ENCODE peak calls at places on chromosomes 7 and 10, in four cellular contexts. D is CD4-positive, alpha-beta T cell; M is heart right ventricle; Z is fibroblast of lung. O is an unnamed sample.

GRCh38 chr10:14749051-14749809 is 25.5 kb downstream of the FAM107B start:
- DNase-seq in D (no peak), M (peak; percentile 34), Z (no peak), O (no peak)

GRCh38 chr7:70569335-70569819 is 562.6 kb upstream of the GALNT17 start:
- DNase-seq in D (no peak), M (no peak), Z (peak; percentile 84), O (no peak)

GRCh38 chr7:27802977-27803376 is 63.0 kb downstream of the TAX1BP1 start:
- DNase-seq in D (no peak), M (no peak), Z (no peak), O (no peak)

GRCh38 chr10:100006241-100006886 is 3.4 kb downstream of the DNMBP start:
- DNase-seq in D (no peak), M (no peak), Z (peak; percentile 98), O (no peak)

GRCh38 chr7:55108818-55109217 is 90.0 kb downstream of the EGFR start:
- DNase-seq in D (no peak), M (no peak), Z (no peak), O (no peak)

GRCh38 chr7:33674804-33675411 is 230.4 kb upstream of the BMPER start:
- DNase-seq in D (no peak), M (no peak), Z (no peak), O (no peak)

GRCh38 chr10:69486922-69487730 is 35.9 kb downstream of the TSPAN15 start:
- DNase-seq in D (no peak), M (no peak), Z (no peak), O (no peak)

GRCh38 chr10:89555688-89556445 is 20.5 kb upstream of the SLC16A12 start:
- DNase-seq in D (no peak), M (no peak), Z (peak; percentile 49), O (no peak)

GRCh38 chr7:122652851-122653250 is 46.1 kb downstream of the RNF133 start:
- DNase-seq in D (no peak), M (no peak), Z (no peak), O (no peak)

GRCh38 chr7:70681847-70682350 is 450.0 kb upstream of the GALNT17 start:
- DNase-seq in D (no peak), M (no peak), Z (no peak), O (no peak)

GRCh38 chr7:157854066-157854891 is 517.5 kb downstream of the DNAJB6 start:
- DNase-seq in D (no peak), M (peak; percentile 52), Z (no peak), O (no peak)

GRCh38 chr10:113007821-113008220 is 57.8 kb downstream of the TCF7L2 start:
- DNase-seq in D (no peak), M (no peak), Z (no peak), O (no peak)

GRCh38 chr10:118850418-118851061 is 95.8 kb upstream of the CACUL1 start:
- DNase-seq in D (peak; percentile 37), M (peak; percentile 43), Z (peak; percentile 32), O (no peak)

GRCh38 chr10:29276251-29276850 is 12.5 kb upstream of the LYZL1 start:
- DNase-seq in D (no peak), M (no peak), Z (no peak), O (no peak)

GRCh38 chr7:150956395-150957118 is 21.6 kb downstream of the KCNH2 start:
- DNase-seq in D (no peak), M (no peak), Z (no peak), O (no peak)

GRCh38 chr10:93039721-93040120 is 20.9 kb upstream of the CYP26C1 start:
- DNase-seq in D (no peak), M (no peak), Z (peak; percentile 25), O (no peak)

DNA sequence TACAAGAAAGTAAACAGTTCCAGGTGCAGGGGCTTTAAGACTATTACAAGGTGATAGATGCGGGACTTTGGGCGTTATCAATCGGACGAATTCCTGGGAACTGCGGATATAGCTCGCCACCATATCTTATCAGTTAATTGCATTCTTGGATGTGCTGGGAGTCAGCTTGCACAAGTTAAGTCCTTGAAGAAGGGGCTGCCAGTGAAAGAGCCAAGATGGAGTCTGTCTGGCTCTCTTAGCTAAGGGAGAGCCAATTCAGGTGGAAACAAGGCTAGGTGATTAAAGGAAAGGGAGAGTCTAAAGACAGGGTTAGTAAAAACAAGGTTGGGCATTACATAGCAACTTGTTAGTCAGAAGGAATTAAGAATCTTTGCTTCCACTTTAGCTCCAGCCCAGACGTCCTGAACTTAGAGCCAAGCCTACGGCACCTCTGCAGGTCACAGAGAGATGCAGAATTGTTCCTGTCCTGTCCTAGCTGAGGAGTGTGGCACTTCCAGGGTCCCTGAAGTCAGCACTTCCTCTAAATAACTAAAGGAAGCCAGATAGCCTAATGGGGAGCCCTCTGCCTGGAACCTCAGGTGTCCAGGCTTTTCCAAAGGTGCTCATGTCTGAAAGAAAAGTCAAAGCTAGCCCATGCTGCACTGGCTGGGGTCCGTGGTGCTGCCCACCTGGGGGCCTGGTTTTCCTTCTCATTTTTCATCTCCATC is 17.3 kb downstream of the ZC3HAV1 start:
- DNase-seq in D (no peak), M (no peak), Z (no peak), O (no peak)
- H3K27ac ChIP-seq in D (peak overlapping the region; percentile 80), M (no peak overlapping the region), Z (no peak overlapping the region), O (no peak overlapping the region)

GRCh38 chr7:105907129-105907846 is 30.9 kb upstream of the ATXN7L1 start:
- DNase-seq in D (no peak), M (no peak), Z (no peak), O (no peak)

GRCh38 chr7:105904064-105904463 is 27.7 kb upstream of the ATXN7L1 start:
- DNase-seq in D (no peak), M (no peak), Z (no peak), O (no peak)

GRCh38 chr7:105905209-105905910 is 29.0 kb upstream of the ATXN7L1 start:
- DNase-seq in D (no peak), M (no peak), Z (no peak), O (no peak)

GRCh38 chr7:105906690-105907089 is 30.3 kb upstream of the ATXN7L1 start:
- DNase-seq in D (no peak), M (peak; percentile 6), Z (peak; percentile 12), O (no peak)

DNA sequence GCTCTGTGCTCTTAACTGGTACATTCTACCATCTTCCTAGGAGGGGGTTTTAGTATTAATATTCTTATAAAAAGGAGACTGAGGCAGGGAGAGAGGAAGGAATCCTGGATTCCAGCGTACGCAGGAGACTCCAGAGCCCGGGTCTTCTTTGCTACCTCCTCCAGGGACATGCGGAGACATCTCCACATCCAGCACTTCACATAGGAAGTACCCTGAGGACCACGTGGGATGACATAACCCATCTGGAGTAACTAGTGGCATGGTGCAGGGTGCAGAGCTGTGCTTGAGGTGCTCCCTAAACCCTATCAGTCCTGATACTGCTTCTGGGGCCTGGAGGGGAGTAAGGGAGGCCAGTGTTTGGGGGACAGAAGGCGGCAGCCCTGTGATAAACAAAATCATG is 29.8 kb upstream of the ATXN7L1 start:
- DNase-seq in D (no peak), M (no peak), Z (no peak), O (no peak)
- H3K27ac ChIP-seq in D (no peak overlapping the region), M (no peak overlapping the region), Z (no peak overlapping the region), O (no peak overlapping the region)

GRCh38 chr7:31071316-31071715 is 19.2 kb downstream of the ADCYAP1R1 start:
- DNase-seq in D (no peak), M (no peak), Z (no peak), O (no peak)
- H3K27ac ChIP-seq in D (no peak overlapping the region), M (peak overlapping the region; percentile 34), Z (no peak overlapping the region), O (peak overlapping the region; percentile 55)

DNA sequence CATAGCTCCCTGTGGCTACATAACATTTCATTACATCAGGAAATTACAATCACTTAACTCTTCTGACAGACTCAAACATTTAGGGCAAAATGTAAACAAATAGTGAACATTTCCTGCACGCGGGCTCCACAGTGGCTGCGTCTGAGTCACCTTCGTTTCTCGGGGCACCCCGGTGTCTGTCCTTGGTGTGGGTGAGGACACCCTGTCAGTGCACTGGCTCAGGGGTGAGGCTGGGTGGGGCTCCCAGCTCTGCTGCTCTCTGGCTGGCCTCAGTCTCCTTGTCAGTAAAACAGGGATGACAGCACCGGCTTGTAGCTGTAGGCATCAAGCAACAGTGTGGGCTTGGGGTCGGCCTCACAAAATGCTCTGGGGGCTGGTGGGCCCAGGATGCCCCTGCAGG is 237.1 kb upstream of the SHH start:
- DNase-seq in D (no peak), M (no peak), Z (no peak), O (no peak)
- H3K27ac ChIP-seq in D (no peak overlapping the region), M (no peak overlapping the region), Z (no peak overlapping the region), O (no peak overlapping the region)

GRCh38 chr7:73737491-73738219 is 947 bp downstream of the ABHD11 start:
- DNase-seq in D (no peak), M (no peak), Z (no peak), O (no peak)
- H3K27ac ChIP-seq in D (no peak overlapping the region), M (peak overlapping the region; percentile 85), Z (no peak overlapping the region), O (no peak overlapping the region)

GRCh38 chr7:17558558-17559332 is 260.3 kb downstream of the AHR start:
- DNase-seq in D (no peak), M (no peak), Z (no peak), O (no peak)
- H3K27ac ChIP-seq in D (no peak overlapping the region), M (no peak overlapping the region), Z (no peak overlapping the region), O (no peak overlapping the region)

GRCh38 chr10:24339387-24339786 is 130.4 kb downstream of the KIAA1217 start:
- DNase-seq in D (no peak), M (no peak), Z (no peak), O (no peak)

GRCh38 chr10:24334279-24334922 is 125.5 kb downstream of the KIAA1217 start:
- DNase-seq in D (no peak), M (no peak), Z (no peak), O (no peak)

GRCh38 chr10:24331457-24331856 is 122.5 kb downstream of the KIAA1217 start:
- DNase-seq in D (no peak), M (peak; percentile 57), Z (peak; percentile 78), O (no peak)

DNA sequence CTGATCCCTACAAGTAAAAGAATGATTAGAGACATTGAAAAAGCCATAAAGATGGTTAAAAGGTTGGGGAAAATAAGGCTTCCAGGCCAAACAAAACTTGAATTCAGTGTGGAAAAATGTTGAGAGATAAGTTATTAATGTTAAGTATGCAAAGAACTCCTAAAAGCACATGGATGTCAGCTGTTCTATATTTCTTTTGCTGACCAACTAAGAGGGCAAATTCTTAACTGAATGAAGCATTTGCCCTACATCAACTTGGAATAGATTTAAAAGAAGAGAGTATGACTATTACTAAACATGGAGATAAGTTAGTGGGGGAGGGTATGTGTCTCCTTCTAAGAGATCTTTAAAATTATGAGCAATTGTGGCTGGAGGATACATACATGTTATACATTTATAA is 124.8 kb downstream of the KIAA1217 start:
- DNase-seq in D (no peak), M (no peak), Z (peak; percentile 92), O (no peak)
- H3K27ac ChIP-seq in D (no peak overlapping the region), M (no peak overlapping the region), Z (no peak overlapping the region), O (no peak overlapping the region)

GRCh38 chr7:13745530-13745929 is 243.9 kb downstream of the ETV1 start:
- DNase-seq in D (no peak), M (no peak), Z (no peak), O (no peak)

GRCh38 chr7:13737563-13737962 is 251.9 kb downstream of the ETV1 start:
- DNase-seq in D (no peak), M (no peak), Z (no peak), O (no peak)

GRCh38 chr7:13742719-13743640 is 246.5 kb downstream of the ETV1 start:
- DNase-seq in D (no peak), M (peak; percentile 18), Z (peak; percentile 73), O (peak; percentile 2)

DNA sequence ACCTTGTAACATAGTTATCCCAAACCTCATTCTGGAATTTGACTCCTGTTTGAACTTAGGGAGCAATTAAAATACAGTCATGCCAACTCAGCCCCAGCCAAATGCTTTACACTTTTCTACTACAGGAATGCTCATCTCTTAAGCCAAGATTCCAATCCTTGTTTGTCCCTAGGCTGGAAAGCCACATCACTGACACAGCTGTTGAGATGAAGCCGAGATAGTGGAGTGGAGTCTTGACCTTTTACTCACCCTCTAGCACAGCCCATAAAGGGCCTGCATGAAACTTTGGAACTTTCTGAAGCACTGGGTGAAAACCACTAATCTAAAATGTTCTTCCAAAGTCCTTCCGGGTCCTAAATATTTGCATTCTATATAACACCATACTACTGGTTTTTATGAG is 247.3 kb downstream of the ETV1 start:
- DNase-seq in D (no peak), M (no peak), Z (peak; percentile 96), O (no peak)
- H3K27ac ChIP-seq in D (no peak overlapping the region), M (no peak overlapping the region), Z (no peak overlapping the region), O (no peak overlapping the region)